ENCODE peak calls at places on chromosome 21, in four cellular contexts. I is mesendoderm, Q is H1, A is H9. L is an unnamed sample.

GRCh38 chr21:40769231-40769630 is 77.7 kb downstream of the DSCAM start:
- DNase-seq in A (no peak), Q (no peak), I (no peak), L (no peak)

GRCh38 chr21:29290245-29290644 is 8.5 kb upstream of the BACH1 start:
- DNase-seq in A (no peak), I (no peak), Q (no peak), L (no peak)

GRCh38 chr21:29194847-29195246 is 64.4 kb downstream of the MAP3K7CL start:
- DNase-seq in A (no peak), Q (no peak), I (no peak), L (peak; percentile 39)

GRCh38 chr21:37987668-37988067 is 71.4 kb upstream of the KCNJ6 start:
- DNase-seq in I (no peak), A (no peak), Q (no peak), L (no peak)

GRCh38 chr21:34965200-34966174 is 83.6 kb downstream of the RUNX1 start:
- DNase-seq in I (no peak), A (no peak), Q (no peak), L (peak; percentile 83)

GRCh38 chr21:21165063-21165645 is 166.9 kb downstream of the NCAM2 start:
- DNase-seq in A (no peak), Q (no peak), I (peak; percentile 6), L (peak; percentile 97)

GRCh38 chr21:26409735-26410134 is 163.4 kb downstream of the CYYR1 start:
- DNase-seq in I (no peak), A (no peak), Q (no peak), L (no peak)

GRCh38 chr21:16086121-16086520 is 356.3 kb downstream of the USP25 start:
- DNase-seq in I (no peak), A (no peak), Q (no peak), L (no peak)

GRCh38 chr21:30718239-30718909 is at the start of gene KRTAP21-3:
- DNase-seq in I (no peak), A (no peak), Q (no peak), L (no peak)

GRCh38 chr21:16084776-16085364 is 355.1 kb downstream of the USP25 start:
- DNase-seq in Q (no peak), I (no peak), A (no peak), L (peak; percentile 70)

DNA sequence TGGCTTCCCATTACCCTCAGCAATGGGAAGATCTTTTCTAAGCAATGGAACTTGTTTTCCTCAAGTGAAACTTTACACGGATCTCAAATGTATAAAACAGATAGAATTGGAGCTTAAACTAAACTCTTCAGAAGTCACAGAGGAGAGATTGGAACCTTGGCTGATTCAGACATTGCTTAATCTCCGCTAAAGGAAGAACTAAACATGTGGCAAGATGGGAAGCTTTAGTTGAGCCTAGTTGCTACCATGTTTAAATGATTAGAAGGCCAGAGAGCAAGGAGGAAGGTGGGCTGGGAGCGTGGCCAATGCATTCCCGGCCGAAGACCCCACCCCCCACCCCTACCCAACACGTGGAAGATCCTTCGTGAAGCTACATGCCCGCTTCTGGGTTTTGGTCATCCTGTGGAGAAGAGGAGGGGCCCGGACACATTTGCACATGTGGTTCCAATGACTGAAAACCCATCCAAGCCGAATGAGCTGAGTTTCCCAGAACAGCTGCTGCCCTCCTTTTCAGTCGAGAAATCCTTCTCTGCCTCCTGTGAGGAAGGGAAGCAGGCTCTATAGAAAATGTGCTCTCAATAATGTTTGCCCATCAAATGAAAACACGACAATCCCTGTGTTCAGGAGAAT is 164.3 kb downstream of the MIS18A start:
- DNase-seq in Q (no peak), A (no peak), I (no peak), L (no peak)
- H3K56ac ChIP-seq in Q (no peak overlapping the region), A (no peak overlapping the region), I (no peak overlapping the region), L (no peak overlapping the region)

GRCh38 chr21:42058631-42059111 is 12.4 kb upstream of the UMODL1 start:
- DNase-seq in A (no peak), Q (no peak), I (no peak), L (no peak)
- H3K27me3 ChIP-seq in A (no peaks in the 10 kb centered on the region), Q (peaks cover under 1% of the 10 kb centered on the region), I (no peaks in the 10 kb centered on the region), L (peaks cover 9% of the 10 kb centered on the region)

GRCh38 chr21:39037807-39038405 is 145.3 kb downstream of the PSMG1 start:
- DNase-seq in Q (peak; percentile 78), I (peak; percentile 50), A (peak; percentile 74), L (peak; percentile 52)

GRCh38 chr21:39040494-39041110 is 142.6 kb downstream of the PSMG1 start:
- DNase-seq in Q (no peak), I (no peak), A (no peak), L (no peak)

GRCh38 chr21:39033878-39034589 is 149.2 kb downstream of the PSMG1 start:
- DNase-seq in A (no peak), I (no peak), Q (no peak), L (no peak)

GRCh38 chr21:39034590-39035536 is 148.4 kb downstream of the PSMG1 start:
- DNase-seq in A (no peak), Q (no peak), I (no peak), L (no peak)

GRCh38 chr21:39036581-39036980 is 146.7 kb downstream of the PSMG1 start:
- DNase-seq in I (no peak), A (no peak), Q (no peak), L (no peak)
- H3K56ac ChIP-seq in I (no peak overlapping the region), A (no peak overlapping the region), Q (no peak overlapping the region), L (no peak overlapping the region)

GRCh38 chr21:14500873-14501272 is 45.2 kb downstream of the SAMSN1 start:
- DNase-seq in A (no peak), I (no peak), Q (no peak), L (no peak)

GRCh38 chr21:14491269-14491681 is 54.8 kb downstream of the SAMSN1 start:
- DNase-seq in A (no peak), Q (no peak), I (no peak), L (no peak)

GRCh38 chr21:14492890-14493289 is 53.2 kb downstream of the SAMSN1 start:
- DNase-seq in A (no peak), Q (no peak), I (no peak), L (no peak)

GRCh38 chr21:14493731-14494130 is 52.4 kb downstream of the SAMSN1 start:
- DNase-seq in A (no peak), I (peak; percentile 55), Q (no peak), L (no peak)

GRCh38 chr21:14495075-14495474 is 51.0 kb downstream of the SAMSN1 start:
- DNase-seq in A (no peak), I (no peak), Q (no peak), L (no peak)
- H3K27me3 ChIP-seq in A (no peaks in the 10 kb centered on the region), I (no peaks in the 10 kb centered on the region), Q (no peaks in the 10 kb centered on the region), L (no peaks in the 10 kb centered on the region)

GRCh38 chr21:36052860-36053766 is 7.2 kb downstream of the SETD4 start:
- DNase-seq in A (no peak), Q (no peak), I (no peak), L (no peak)
- H3K56ac ChIP-seq in A (no peak overlapping the region), Q (no peak overlapping the region), I (no peak overlapping the region), L (no peak overlapping the region)

GRCh38 chr21:38989097-38989744 is 183.5 kb downstream of the ETS2 start:
- DNase-seq in A (no peak), I (no peak), Q (no peak), L (no peak)
- H3K27me3 ChIP-seq in A (no peaks in the 10 kb centered on the region), I (no peaks in the 10 kb centered on the region), Q (no peaks in the 10 kb centered on the region), L (no peaks in the 10 kb centered on the region)

GRCh38 chr21:33948951-33949444 is 33.4 kb upstream of the ATP5PO start:
- DNase-seq in Q (peak; percentile 45), A (no peak), I (no peak), L (no peak)

GRCh38 chr21:33949516-33950424 is 34.2 kb upstream of the ATP5PO start:
- DNase-seq in Q (peak; percentile 29), A (no peak), I (no peak), L (no peak)

GRCh38 chr21:33950425-33951079 is 34.9 kb upstream of the ATP5PO start:
- DNase-seq in A (no peak), I (no peak), Q (peak; percentile 34), L (no peak)

GRCh38 chr21:33954395-33954794 is 38.8 kb upstream of the ATP5PO start:
- DNase-seq in A (no peak), Q (no peak), I (no peak), L (no peak)

DNA sequence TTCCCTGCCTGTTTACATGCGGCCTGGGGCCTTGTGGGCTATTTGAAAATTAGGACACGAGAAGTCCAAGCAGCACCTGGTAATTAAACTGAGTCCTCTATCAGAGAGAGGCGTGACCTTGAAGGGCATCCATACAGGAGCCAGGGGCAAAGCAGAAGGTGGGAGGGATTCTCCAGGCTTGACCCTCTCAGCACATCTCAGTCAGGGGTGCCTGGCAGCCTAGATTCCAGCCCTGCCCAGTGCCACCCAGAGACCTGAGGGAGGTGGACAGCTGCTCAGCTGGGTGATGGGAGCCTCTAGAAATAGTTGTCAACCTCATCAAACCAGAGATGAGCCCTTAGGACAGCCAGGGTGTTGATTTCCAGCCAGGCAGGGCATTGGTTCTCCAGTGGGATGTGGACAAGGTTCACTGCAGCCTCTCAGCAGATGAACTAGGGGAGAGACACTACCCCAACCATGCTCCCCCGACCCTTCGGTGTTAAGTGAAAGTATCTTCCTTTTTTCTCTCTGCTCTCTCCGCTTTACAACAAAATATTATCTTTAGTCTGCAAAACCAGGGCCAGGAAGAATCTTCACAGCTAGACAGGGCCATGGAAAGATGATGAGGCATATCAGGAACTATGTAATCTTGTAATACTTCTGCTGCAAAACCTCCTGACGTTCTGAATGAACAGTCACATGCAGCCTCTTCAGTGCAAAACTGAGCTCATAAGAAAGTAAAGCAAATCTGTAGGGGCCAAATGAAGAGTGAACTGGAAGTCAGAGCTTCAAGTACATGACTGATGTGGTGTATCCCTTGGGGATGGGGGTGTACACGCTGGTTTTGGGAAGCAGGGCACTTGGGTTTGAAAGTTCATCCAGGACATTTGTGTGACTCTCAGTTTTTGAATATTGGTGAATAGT is 35.9 kb upstream of the ATP5PO start:
- DNase-seq in A (no peak), I (no peak), Q (peak; percentile 36), L (peak; percentile 79)
- H3K56ac ChIP-seq in A (no peak overlapping the region), I (no peak overlapping the region), Q (no peak overlapping the region), L (no peak overlapping the region)

GRCh38 chr21:44930543-44930981 is 9.3 kb upstream of the SLX9 start:
- DNase-seq in Q (no peak), A (no peak), I (no peak), L (no peak)

GRCh38 chr21:44931137-44931500 is 8.7 kb upstream of the SLX9 start:
- DNase-seq in A (peak; percentile 36), Q (no peak), I (no peak), L (no peak)

GRCh38 chr21:44932366-44933181 is 7.3 kb upstream of the SLX9 start:
- DNase-seq in Q (no peak), I (no peak), A (no peak), L (no peak)

GRCh38 chr21:44933199-44933937 is 6.5 kb upstream of the SLX9 start:
- DNase-seq in Q (no peak), A (no peak), I (no peak), L (no peak)

DNA sequence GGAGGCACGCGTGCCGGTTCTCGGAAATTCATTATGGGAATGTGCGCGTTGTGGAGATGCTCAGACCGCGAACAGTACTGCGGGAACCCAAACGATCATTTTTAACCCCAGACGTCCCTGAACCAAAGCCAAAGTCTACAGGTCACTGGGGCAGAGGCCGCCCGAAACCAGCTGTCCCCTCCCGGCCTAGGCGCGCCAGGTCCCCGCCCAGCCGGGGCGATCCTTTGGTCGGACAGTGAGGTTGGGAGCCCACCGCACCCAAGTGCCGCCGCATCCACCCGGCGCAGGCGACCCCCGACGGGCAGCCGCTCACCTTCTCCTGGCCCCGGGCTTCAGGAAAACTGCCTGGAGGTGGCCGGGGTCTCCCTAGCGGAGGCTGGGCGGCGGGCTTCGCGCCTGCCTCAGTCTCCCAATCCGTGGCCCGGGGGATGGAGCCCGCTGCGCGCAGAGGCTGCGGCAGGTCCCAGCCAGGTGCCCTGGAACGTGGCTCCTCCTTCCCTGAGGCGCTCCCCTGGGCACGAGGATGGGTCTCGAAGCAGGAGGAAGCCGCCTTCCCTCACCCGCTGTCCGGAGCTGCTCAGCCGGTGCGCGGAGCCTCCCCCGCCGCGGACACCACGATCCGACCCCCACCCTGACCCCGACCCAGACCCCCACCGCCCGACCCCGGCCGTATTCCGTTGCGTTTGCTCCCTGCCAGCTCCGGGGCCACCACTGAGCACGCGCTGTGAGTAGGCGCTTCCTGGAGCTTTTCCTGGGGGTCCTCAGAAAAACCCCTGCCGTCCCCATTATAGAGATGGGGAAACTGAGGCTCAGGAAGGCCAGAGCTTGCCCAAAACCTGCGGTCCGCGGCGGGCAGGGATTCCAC is 8.1 kb upstream of the SLX9 start:
- DNase-seq in Q (no peak), A (no peak), I (no peak), L (no peak)
- H3K27me3 ChIP-seq in Q (peaks cover 53% of the 10 kb centered on the region), A (peaks cover 25% of the 10 kb centered on the region), I (peaks cover 26% of the 10 kb centered on the region), L (peaks cover 64% of the 10 kb centered on the region)